ENCODE peak calls at places on chromosomes 12 and 14, in six cellular contexts. W, V, E, T, Z and H are unnamed samples.

GRCh38 chr12:26058308-26058707 is 66.5 kb downstream of the BHLHE41 start:
- DNase-seq in W (no peak), V (no peak), E (no peak), T (no peak), Z (peak), H (no peak)

GRCh38 chr12:71840226-71840847 is 778 bp downstream of the TBC1D15 start:
- DNase-seq in W (no peak), V (no peak), E (no peak), T (no peak), Z (peak), H (no peak)

GRCh38 chr12:116591608-116592115 is 32.5 kb downstream of the MAP1LC3B2 start:
- DNase-seq in W (no peak), V (no peak), E (no peak), T (no peak), Z (no peak), H (peak)

GRCh38 chr12:91980345-91980744 is 165.3 kb downstream of the BTG1 start:
- DNase-seq in W (no peak), V (no peak), E (no peak), T (no peak), Z (no peak), H (no peak)

GRCh38 chr12:91986084-91986483 is 159.6 kb downstream of the BTG1 start:
- DNase-seq in W (no peak), V (no peak), E (no peak), T (no peak), Z (no peak), H (no peak)

GRCh38 chr14:101927859-101928258 is 36.5 kb upstream of the DYNC1H1 start:
- DNase-seq in W (no peak), V (peak), E (peak), T (peak), Z (no peak), H (peak)

GRCh38 chr14:23056956-23057756 is at the start of gene CDH24:
- DNase-seq in W (peak), V (peak), E (peak), T (peak), Z (no peak), H (peak)

GRCh38 chr12:31006416-31007152 is 67.1 kb upstream of the DDX11 start:
- DNase-seq in W (no peak), V (no peak), E (no peak), T (peak), Z (no peak), H (peak)

GRCh38 chr12:121142171-121142950 is 9.7 kb downstream of the P2RX7 start:
- DNase-seq in W (no peak), V (no peak), E (no peak), T (no peak), Z (no peak), H (no peak)

GRCh38 chr14:65941091-65941490 is 528.6 kb downstream of the FUT8 start:
- DNase-seq in W (no peak), V (no peak), E (no peak), T (no peak), Z (no peak), H (no peak)

GRCh38 chr14:104264495-104265265 is 126.3 kb downstream of the KIF26A start:
- DNase-seq in W (no peak), V (peak), E (no peak), T (peak), Z (no peak), H (peak)

GRCh38 chr14:38662781-38663180 is 406.9 kb upstream of the CLEC14A start:
- DNase-seq in W (no peak), V (no peak), E (no peak), T (no peak), Z (no peak), H (peak)

GRCh38 chr12:110135806-110136205 is 11.6 kb downstream of the IFT81 start:
- DNase-seq in W (no peak), V (no peak), E (no peak), T (no peak), Z (no peak), H (no peak)

GRCh38 chr12:110137786-110138185 is 13.6 kb downstream of the IFT81 start:
- DNase-seq in W (no peak), V (no peak), E (no peak), T (no peak), Z (no peak), H (no peak)

GRCh38 chr12:110135012-110135411 is 10.9 kb downstream of the IFT81 start:
- DNase-seq in W (no peak), V (no peak), E (no peak), T (no peak), Z (no peak), H (no peak)
- TF ChIP-seq POLR2AphosphoS5 in W (peak), V (peak), E (no peak), T (no peak), Z (no peak), H (no peak)

GRCh38 chr12:12503384-12504078 is 59.1 kb downstream of the DUSP16 start:
- DNase-seq in W (no peak), V (no peak), E (no peak), T (no peak), Z (no peak), H (no peak)

GRCh38 chr12:12506541-12506940 is 56.1 kb downstream of the DUSP16 start:
- DNase-seq in W (no peak), V (no peak), E (no peak), T (no peak), Z (no peak), H (no peak)

GRCh38 chr12:12507121-12507520 is 55.5 kb downstream of the DUSP16 start:
- DNase-seq in W (no peak), V (no peak), E (no peak), T (no peak), Z (no peak), H (no peak)

GRCh38 chr12:12508612-12509011 is 54.1 kb downstream of the DUSP16 start:
- DNase-seq in W (no peak), V (no peak), E (no peak), T (no peak), Z (no peak), H (no peak)

DNA sequence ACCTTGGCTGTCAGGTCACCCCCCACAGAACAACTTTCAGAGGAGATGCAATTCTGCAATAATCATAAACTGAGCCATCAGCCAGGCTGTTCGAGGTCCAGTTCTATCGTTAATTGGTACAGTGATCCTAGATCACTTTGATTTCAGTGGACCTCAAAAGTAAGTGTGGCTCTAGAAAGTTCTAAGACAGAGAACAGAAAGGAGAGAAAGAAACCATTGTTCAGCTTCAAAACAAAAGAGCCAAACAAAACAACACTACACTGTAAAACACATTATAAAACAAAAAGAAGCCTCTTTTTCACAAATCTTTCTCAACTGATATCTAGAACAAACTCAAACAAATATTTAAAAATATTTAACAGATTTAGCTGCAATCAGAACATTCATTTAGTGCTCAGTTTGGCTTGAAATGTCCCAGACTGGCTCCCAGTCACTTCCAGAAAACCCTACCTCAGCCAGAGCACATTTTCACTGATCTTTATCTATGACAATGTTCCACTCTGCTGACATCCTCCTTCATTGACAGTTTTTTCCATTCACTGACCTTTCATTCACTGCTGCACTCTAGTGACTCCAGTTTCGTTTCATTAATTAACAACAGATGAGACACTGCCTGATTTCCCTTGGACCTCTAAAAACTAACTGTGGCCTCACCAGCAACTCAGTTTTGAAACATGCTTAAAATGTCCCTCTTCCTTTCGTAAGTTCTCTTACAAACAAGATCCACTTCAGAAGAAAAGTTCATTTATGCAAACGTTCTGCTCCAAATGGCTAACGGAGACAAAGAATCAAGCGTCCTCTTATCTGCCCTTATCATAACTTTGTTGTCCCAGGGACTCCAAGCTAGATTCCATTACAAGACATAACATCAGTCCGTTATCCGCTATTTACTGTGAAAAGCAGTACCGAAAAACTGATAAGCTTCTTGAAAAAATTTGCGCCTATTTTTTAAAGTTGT is 56.8 kb downstream of the DUSP16 start:
- DNase-seq in W (no peak), V (no peak), E (no peak), T (no peak), Z (no peak), H (no peak)
- TF ChIP-seq POLR2A in W (no peak), V (no peak), E (no peak), T (no peak), Z (no peak), H (no peak)

GRCh38 chr14:73741386-73741875 is 27.2 kb upstream of the PNMA1 start:
- DNase-seq in W (no peak), V (peak), E (peak), T (peak), Z (no peak), H (peak)
- TF ChIP-seq POLR2AphosphoS5 in W (peak), V (no peak), E (peak), T (peak), Z (peak), H (peak)

DNA sequence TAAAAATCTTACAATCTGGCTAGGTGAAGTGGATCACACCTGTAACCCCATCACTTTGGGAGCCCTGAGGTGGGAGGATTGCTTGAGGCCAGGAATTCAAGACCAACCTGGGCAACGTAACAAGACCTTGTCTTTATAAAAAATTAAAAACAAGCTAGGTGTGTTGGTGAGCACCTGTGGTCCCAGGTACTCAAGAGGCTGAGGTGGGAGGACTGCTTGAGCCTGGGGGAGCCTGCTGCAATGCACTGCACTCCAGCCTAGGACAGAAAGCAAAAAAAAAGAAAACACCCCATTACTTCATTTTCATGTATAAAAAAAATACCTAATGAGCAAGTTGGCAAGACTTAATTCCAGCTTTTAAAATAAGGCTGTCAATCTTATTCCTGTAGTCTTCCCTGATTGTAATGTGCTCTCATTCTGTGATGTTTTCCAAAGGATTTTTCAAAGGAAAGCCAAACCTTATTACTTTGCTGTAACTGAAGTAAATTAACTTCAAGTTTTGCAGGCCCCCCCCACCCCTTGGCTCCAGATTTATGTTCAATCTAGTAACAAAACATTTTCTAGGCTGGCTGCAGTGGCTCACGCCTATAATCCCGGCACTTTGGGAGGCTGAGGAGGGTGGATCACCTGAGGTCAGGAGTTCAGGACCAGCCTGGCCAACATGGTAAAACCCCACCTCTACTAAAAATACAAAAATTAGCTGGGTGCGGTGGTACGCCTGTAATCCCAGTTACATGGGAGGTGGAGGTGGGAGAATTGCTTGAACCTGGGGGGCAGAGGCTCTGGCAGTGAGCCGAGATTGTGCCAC is 3.3 kb upstream of the ZCCHC8 start:
- DNase-seq in W (no peak), V (no peak), E (no peak), T (no peak), Z (no peak), H (no peak)
- TF ChIP-seq POLR2A in W (no peak), V (no peak), E (no peak), T (no peak), Z (no peak), H (no peak)